ENCODE peak calls at places on chromosome 18, in five cellular contexts. X is foreskin fibroblast, L is psoas muscle, H is cardiac muscle cell, K is fibroblast of mammary gland. J is an unnamed sample.

GRCh38 chr18:65287642-65288041 is 463.2 kb upstream of the CDH7 start:
- DNase-seq in X (no peak), L (no peak), H (no peak), K (no peak), J (no peak)

GRCh38 chr18:159037-159652 is 788 bp downstream of the USP14 start:
- DNase-seq in X (peak; percentile 17), L (no peak), H (peak; percentile 13), K (no peak), J (no peak)

GRCh38 chr18:79368681-79369080 is 27.0 kb upstream of the NFATC1 start:
- DNase-seq in X (no peak), L (no peak), H (no peak), K (no peak), J (no peak)

GRCh38 chr18:45361148-45361851 is 254.0 kb upstream of the SLC14A2 start:
- DNase-seq in X (peak; percentile 55), L (no peak), H (no peak), K (peak; percentile 87), J (peak; percentile 83)

GRCh38 chr18:36181898-36182506 is 5.3 kb upstream of the MOCOS start:
- DNase-seq in X (no peak), L (no peak), H (peak; percentile 53), K (no peak), J (no peak)

GRCh38 chr18:52216686-52217085 is 123.3 kb upstream of the DCC start:
- DNase-seq in X (no peak), L (no peak), H (peak; percentile 57), K (no peak), J (no peak)

GRCh38 chr18:23281626-23282436 is 146.5 kb downstream of the CABLES1 start:
- DNase-seq in X (peak; percentile 76), L (no peak), H (peak; percentile 17), K (no peak), J (peak; percentile 36)

GRCh38 chr18:55650363-55650870 is 62.4 kb upstream of the TCF4 start:
- DNase-seq in X (peak; percentile 32), L (no peak), H (no peak), K (no peak), J (no peak)

GRCh38 chr18:49841236-49842217 is 28.2 kb upstream of the ACAA2 start:
- DNase-seq in X (no peak), L (no peak), H (no peak), K (no peak), J (no peak)

GRCh38 chr18:47418746-47419145 is 167.3 kb upstream of the SKOR2 start:
- DNase-seq in X (peak; percentile 17), L (no peak), H (no peak), K (peak; percentile 88), J (no peak)

GRCh38 chr18:52435301-52435700 is 95.3 kb downstream of the DCC start:
- DNase-seq in X (no peak), L (no peak), H (no peak), K (no peak), J (no peak)

GRCh38 chr18:7941533-7941932 is 374.4 kb downstream of the PTPRM start:
- DNase-seq in X (no peak), L (peak; percentile 87), H (no peak), K (no peak), J (no peak)

GRCh38 chr18:22563098-22563707 is 145.5 kb upstream of the CTAGE1 start:
- DNase-seq in X (peak; percentile 87), L (no peak), H (peak; percentile 97), K (peak; percentile 92), J (peak; percentile 78)

GRCh38 chr18:25099838-25100393 is 252.1 kb downstream of the ZNF521 start:
- DNase-seq in X (peak; percentile 74), L (no peak), H (peak; percentile 63), K (peak; percentile 62), J (no peak)

GRCh38 chr18:28041366-28041765 is 135.6 kb downstream of the CDH2 start:
- DNase-seq in X (no peak), L (no peak), H (peak; percentile 83), K (peak; percentile 15), J (no peak)

GRCh38 chr18:42114310-42114943 is 159.4 kb downstream of the PIK3C3 start:
- DNase-seq in X (peak; percentile 88), L (peak; percentile 48), H (peak; percentile 90), K (peak; percentile 77), J (peak; percentile 57)

GRCh38 chr18:24176727-24177416 is 38.0 kb downstream of the CABYR start:
- DNase-seq in X (peak; percentile 64), L (peak; percentile 63), H (peak; percentile 71), K (peak; percentile 60), J (peak; percentile 4)

GRCh38 chr18:10252494-10252893 is 201.9 kb upstream of the APCDD1 start:
- DNase-seq in X (no peak), L (no peak), H (no peak), K (no peak), J (no peak)

GRCh38 chr18:58078889-58079573 is 35.0 kb downstream of the NEDD4L start:
- DNase-seq in X (no peak), L (no peak), H (no peak), K (no peak), J (no peak)

GRCh38 chr18:4035521-4035920 is 419.6 kb downstream of the DLGAP1 start:
- DNase-seq in X (no peak), L (no peak), H (no peak), K (no peak), J (no peak)

GRCh38 chr18:74590606-74591005 is 7.1 kb upstream of the ZNF407 start:
- DNase-seq in X (no peak), L (no peak), H (no peak), K (no peak), J (no peak)

GRCh38 chr18:23819005-23819404 is 129.8 kb downstream of the LAMA3 start:
- DNase-seq in X (no peak), L (no peak), H (no peak), K (no peak), J (no peak)

GRCh38 chr18:44589709-44590108 is 91.0 kb upstream of the SETBP1 start:
- DNase-seq in X (peak; percentile 78), L (no peak), H (peak; percentile 63), K (peak; percentile 77), J (peak; percentile 44)

GRCh38 chr18:11081009-11081532 is 68.3 kb downstream of the PIEZO2 start:
- DNase-seq in X (no peak), L (no peak), H (no peak), K (no peak), J (no peak)

GRCh38 chr18:45590060-45590537 is 25.2 kb upstream of the SLC14A2 start:
- DNase-seq in X (peak; percentile 55), L (no peak), H (peak; percentile 43), K (peak; percentile 83), J (no peak)

GRCh38 chr18:57533399-57533884 is 53.1 kb downstream of the FECH start:
- DNase-seq in X (peak; percentile 62), L (no peak), H (peak; percentile 16), K (peak; percentile 8), J (peak; percentile 14)

GRCh38 chr18:59232309-59233016 is 12.5 kb downstream of the GRP start:
- DNase-seq in X (no peak), L (no peak), H (no peak), K (no peak), J (no peak)

GRCh38 chr18:69774831-69775230 is 172.8 kb downstream of the CD226 start:
- DNase-seq in X (peak; percentile 51), L (no peak), H (peak; percentile 66), K (peak; percentile 30), J (peak; percentile 4)

DNA sequence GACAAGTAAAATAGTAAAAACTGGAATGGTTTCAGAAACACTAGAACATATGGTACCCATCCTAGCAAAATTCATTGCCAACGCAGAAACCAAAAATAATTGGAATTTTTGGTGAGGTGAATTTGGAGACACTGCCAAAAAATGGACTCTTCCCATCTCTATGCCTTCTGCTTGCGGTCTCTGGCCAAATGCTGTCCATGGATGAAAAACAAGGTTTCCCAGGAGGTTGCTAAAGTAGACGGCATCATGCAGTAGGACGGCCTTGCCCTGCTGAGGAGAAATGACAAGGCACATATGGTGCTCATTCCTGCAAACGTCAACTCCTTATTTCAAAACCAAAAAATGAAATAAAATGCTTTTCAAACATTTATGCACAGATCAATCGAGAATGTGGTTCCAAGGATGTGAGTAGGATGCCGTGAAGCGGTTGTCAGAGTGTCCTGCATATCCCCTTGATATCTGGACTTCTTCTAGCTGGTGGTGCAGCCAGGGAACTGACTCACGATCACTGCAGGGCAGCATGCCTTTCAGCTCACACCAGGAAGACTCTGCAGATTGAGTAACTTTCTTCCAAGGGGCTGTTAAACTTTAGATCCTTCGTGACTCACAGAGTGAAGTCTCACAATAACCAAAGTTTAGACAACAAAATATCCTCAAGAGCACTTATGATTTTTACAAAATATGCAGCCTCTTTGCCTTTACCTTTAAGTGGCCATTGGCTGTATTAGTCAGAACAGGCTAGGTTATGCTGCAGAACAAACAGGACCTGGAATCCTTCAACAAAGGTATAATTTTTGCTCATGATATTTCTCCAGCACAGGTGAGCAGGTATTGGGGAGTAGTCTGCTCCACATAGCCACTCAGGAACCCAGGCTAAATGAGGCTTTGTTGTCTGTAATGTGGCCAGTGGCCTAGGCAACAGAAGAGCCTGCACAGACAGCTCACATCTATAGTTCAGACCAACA is 149.4 kb upstream of the NDUFV2 start:
- DNase-seq in X (peak; percentile 96), L (no peak), H (peak; percentile 86), K (peak; percentile 95), J (peak; percentile 79)
- TF ChIP-seq CTCF in X (peak; percentile 28), L (no peak), H (no peak), K (peak; percentile 33), J (peak; percentile 42)

DNA sequence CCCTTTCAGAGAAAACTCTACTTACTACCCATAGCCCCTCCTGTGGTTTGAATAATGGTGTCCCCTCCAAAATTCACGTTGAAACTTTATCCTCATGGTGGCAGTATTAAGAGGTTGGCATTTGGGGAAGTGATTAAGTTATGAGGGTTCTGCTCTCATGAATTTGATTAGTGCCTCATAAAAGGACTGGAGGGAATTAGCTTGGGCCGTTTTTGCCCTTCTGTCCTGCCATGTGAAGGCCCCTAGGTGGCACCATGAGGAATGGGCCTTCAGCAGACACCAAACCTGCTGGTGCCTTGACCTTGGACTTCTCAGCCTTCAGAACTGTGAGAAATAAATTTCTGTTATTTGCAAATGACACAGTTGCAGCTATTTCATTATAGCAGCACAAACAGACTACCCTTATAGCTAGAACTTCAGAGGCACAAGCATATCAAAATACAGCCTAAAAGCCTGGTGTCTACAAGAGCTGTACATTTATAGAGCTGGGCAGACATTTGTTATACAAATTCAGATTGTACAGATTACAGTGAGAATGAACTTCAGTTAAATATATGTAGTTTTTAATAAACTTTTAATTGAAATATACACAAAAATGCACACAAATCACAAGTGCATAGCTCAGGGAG is 2.6 kb upstream of the PTPN2 start:
- DNase-seq in X (peak; percentile 31), L (no peak), H (no peak), K (peak; percentile 20), J (no peak)
- TF ChIP-seq CTCF in X (peak; percentile 39), L (no peak), H (peak; percentile 40), K (peak; percentile 36), J (peak; percentile 21)

DNA sequence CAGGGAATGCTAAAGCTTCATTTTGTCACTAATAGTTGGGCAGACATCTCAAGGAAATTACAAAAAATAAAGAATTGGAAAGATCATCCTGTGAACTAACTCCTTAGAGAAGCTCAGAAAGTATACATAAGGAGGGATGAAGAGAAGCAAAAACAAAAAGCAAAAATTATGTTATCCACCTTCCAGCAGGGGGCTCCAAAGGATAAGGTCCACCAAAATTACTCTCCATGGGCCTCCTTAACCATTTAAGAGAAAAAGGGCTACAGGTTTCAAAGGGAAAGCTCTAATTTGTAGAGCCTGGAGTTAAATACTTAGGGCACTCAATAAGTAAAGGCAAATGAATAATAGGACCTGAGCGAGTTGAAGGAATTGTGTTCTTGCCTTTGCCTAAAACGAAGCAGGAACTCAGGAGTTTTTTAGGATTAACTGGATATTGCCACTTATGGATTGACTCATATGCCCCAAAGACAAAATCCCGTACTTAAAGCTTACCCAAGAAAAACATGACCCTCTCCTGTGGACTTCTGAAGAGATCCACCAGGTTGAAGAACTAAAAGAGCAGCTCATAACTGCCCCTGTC is 1167.9 kb downstream of the DSC3 start:
- DNase-seq in X (peak; percentile 1), L (no peak), H (peak; percentile 70), K (peak; percentile 43), J (no peak)
- TF ChIP-seq CTCF in X (peak; percentile 26), L (peak; percentile 15), H (peak; percentile 58), K (peak; percentile 47), J (peak; percentile 16)

GRCh38 chr18:76983613-76984051 is 149.0 kb downstream of the MBP start:
- DNase-seq in X (no peak), L (no peak), H (no peak), K (no peak), J (no peak)
- TF ChIP-seq CTCF in X (no peak), L (no peak), H (no peak), K (no peak), J (no peak)